ENCODE peak calls at places on chromosome 12, in six cellular contexts. One of them, this sample, is unnamed.

GRCh38 chr12:111173391-111174282 is 195.3 kb downstream of the PHETA1 start:
- DNase-seq in HFF-Myc: no peak
- DNase-seq in neural progenitor cell: no peak
- DNase-seq in progenitor cell of endocrine pancreas: no peak
- DNase-seq in fibroblast of mammary gland: no peak
- DNase-seq in A549: no peak
- DNase-seq in this sample: no peak

GRCh38 chr12:33676866-33677265 is 237.2 kb upstream of the SYT10 start:
- DNase-seq in HFF-Myc: no peak
- DNase-seq in fibroblast of mammary gland: no peak
- DNase-seq in neural progenitor cell: no peak
- DNase-seq in progenitor cell of endocrine pancreas: no peak
- DNase-seq in A549: no peak
- DNase-seq in this sample: no peak

GRCh38 chr12:83224012-83224411 is 537.3 kb downstream of the TMTC2 start:
- DNase-seq in progenitor cell of endocrine pancreas: no peak
- DNase-seq in A549: no peak
- DNase-seq in neural progenitor cell: no peak
- DNase-seq in fibroblast of mammary gland: no peak
- DNase-seq in HFF-Myc: no peak
- DNase-seq in this sample: no peak

GRCh38 chr12:23704992-23705943 is 244.2 kb downstream of the SOX5 start:
- DNase-seq in A549: no peak
- DNase-seq in HFF-Myc: no peak
- DNase-seq in fibroblast of mammary gland: no peak
- DNase-seq in progenitor cell of endocrine pancreas: no peak
- DNase-seq in neural progenitor cell: peak
- DNase-seq in this sample: no peak

GRCh38 chr12:67650127-67650495 is 1.6 kb downstream of the DYRK2 start:
- DNase-seq in neural progenitor cell: peak
- DNase-seq in HFF-Myc: no peak
- DNase-seq in fibroblast of mammary gland: peak
- DNase-seq in progenitor cell of endocrine pancreas: peak
- DNase-seq in A549: no peak
- DNase-seq in this sample: peak

GRCh38 chr12:106310687-106311086 is 8.2 kb downstream of the TCP11L2 start:
- DNase-seq in neural progenitor cell: no peak
- DNase-seq in fibroblast of mammary gland: no peak
- DNase-seq in A549: no peak
- DNase-seq in HFF-Myc: no peak
- DNase-seq in progenitor cell of endocrine pancreas: no peak
- DNase-seq in this sample: no peak

GRCh38 chr12:113065126-113066007 is 8.8 kb downstream of the DTX1 start:
- DNase-seq in progenitor cell of endocrine pancreas: peak
- DNase-seq in HFF-Myc: no peak
- DNase-seq in neural progenitor cell: peak
- DNase-seq in fibroblast of mammary gland: no peak
- DNase-seq in A549: no peak
- DNase-seq in this sample: peak

GRCh38 chr12:21599143-21599999 is 5.3 kb downstream of the GYS2 start:
- DNase-seq in A549: no peak
- DNase-seq in fibroblast of mammary gland: no peak
- DNase-seq in progenitor cell of endocrine pancreas: no peak
- DNase-seq in neural progenitor cell: no peak
- DNase-seq in HFF-Myc: no peak
- DNase-seq in this sample: no peak

GRCh38 chr12:112907415-112908157 is 824 bp downstream of the OAS1 start:
- DNase-seq in HFF-Myc: no peak
- DNase-seq in neural progenitor cell: no peak
- DNase-seq in fibroblast of mammary gland: no peak
- DNase-seq in A549: no peak
- DNase-seq in progenitor cell of endocrine pancreas: no peak
- DNase-seq in this sample: peak

GRCh38 chr12:121872546-121873223 is 14.0 kb upstream of the HPD start:
- DNase-seq in neural progenitor cell: no peak
- DNase-seq in HFF-Myc: peak
- DNase-seq in fibroblast of mammary gland: peak
- DNase-seq in progenitor cell of endocrine pancreas: no peak
- DNase-seq in A549: no peak
- DNase-seq in this sample: no peak

GRCh38 chr12:2358986-2359658 is 306.3 kb downstream of the CACNA1C start:
- DNase-seq in neural progenitor cell: no peak
- DNase-seq in progenitor cell of endocrine pancreas: no peak
- DNase-seq in HFF-Myc: no peak
- DNase-seq in fibroblast of mammary gland: peak
- DNase-seq in A549: no peak
- DNase-seq in this sample: no peak

GRCh38 chr12:27782481-27782880 is 2.4 kb upstream of the MANSC4 start:
- DNase-seq in A549: no peak
- DNase-seq in neural progenitor cell: peak
- DNase-seq in progenitor cell of endocrine pancreas: no peak
- DNase-seq in fibroblast of mammary gland: no peak
- DNase-seq in HFF-Myc: no peak
- DNase-seq in this sample: no peak

GRCh38 chr12:123388948-123389559 is 5.1 kb downstream of the KMT5A start:
- DNase-seq in A549: no peak
- DNase-seq in progenitor cell of endocrine pancreas: peak
- DNase-seq in fibroblast of mammary gland: no peak
- DNase-seq in neural progenitor cell: no peak
- DNase-seq in HFF-Myc: no peak
- DNase-seq in this sample: peak

GRCh38 chr12:91326043-91327027 is 143.7 kb upstream of the DCN start:
- DNase-seq in HFF-Myc: peak
- DNase-seq in A549: peak
- DNase-seq in fibroblast of mammary gland: peak
- DNase-seq in progenitor cell of endocrine pancreas: peak
- DNase-seq in neural progenitor cell: peak
- DNase-seq in this sample: peak

GRCh38 chr12:41635731-41636130 is 447.6 kb downstream of the PDZRN4 start:
- DNase-seq in HFF-Myc: no peak
- DNase-seq in progenitor cell of endocrine pancreas: no peak
- DNase-seq in A549: no peak
- DNase-seq in neural progenitor cell: no peak
- DNase-seq in fibroblast of mammary gland: no peak
- DNase-seq in this sample: no peak

GRCh38 chr12:8648598-8649205 is 13.9 kb downstream of the MFAP5 start:
- DNase-seq in HFF-Myc: no peak
- DNase-seq in neural progenitor cell: no peak
- DNase-seq in fibroblast of mammary gland: no peak
- DNase-seq in A549: no peak
- DNase-seq in progenitor cell of endocrine pancreas: no peak
- DNase-seq in this sample: peak

GRCh38 chr12:2338381-2338780 is 285.6 kb downstream of the CACNA1C start:
- DNase-seq in A549: no peak
- DNase-seq in progenitor cell of endocrine pancreas: no peak
- DNase-seq in neural progenitor cell: no peak
- DNase-seq in HFF-Myc: no peak
- DNase-seq in fibroblast of mammary gland: no peak
- DNase-seq in this sample: no peak

GRCh38 chr12:76545486-76545885 is 14.1 kb downstream of the OSBPL8 start:
- DNase-seq in progenitor cell of endocrine pancreas: no peak
- DNase-seq in A549: no peak
- DNase-seq in HFF-Myc: no peak
- DNase-seq in neural progenitor cell: no peak
- DNase-seq in fibroblast of mammary gland: no peak
- DNase-seq in this sample: no peak

GRCh38 chr12:112906712-112907414 is at the start of gene OAS1:
- DNase-seq in A549: peak
- DNase-seq in HFF-Myc: peak
- DNase-seq in neural progenitor cell: peak
- DNase-seq in progenitor cell of endocrine pancreas: no peak
- DNase-seq in fibroblast of mammary gland: peak
- DNase-seq in this sample: peak

GRCh38 chr12:33277386-33277785 is 162.2 kb downstream of the SYT10 start:
- DNase-seq in progenitor cell of endocrine pancreas: no peak
- DNase-seq in neural progenitor cell: no peak
- DNase-seq in fibroblast of mammary gland: no peak
- DNase-seq in HFF-Myc: no peak
- DNase-seq in A549: no peak
- DNase-seq in this sample: no peak

GRCh38 chr12:58668831-58669230 is 251.5 kb downstream of the LRIG3 start:
- DNase-seq in neural progenitor cell: no peak
- DNase-seq in A549: no peak
- DNase-seq in fibroblast of mammary gland: no peak
- DNase-seq in HFF-Myc: no peak
- DNase-seq in progenitor cell of endocrine pancreas: no peak
- DNase-seq in this sample: no peak

GRCh38 chr12:65779091-65779642 is 45.1 kb upstream of the HMGA2 start:
- DNase-seq in fibroblast of mammary gland: peak
- DNase-seq in HFF-Myc: peak
- DNase-seq in A549: peak
- DNase-seq in progenitor cell of endocrine pancreas: no peak
- DNase-seq in neural progenitor cell: peak
- DNase-seq in this sample: no peak

GRCh38 chr12:57216014-57216891 is at the start of gene NXPH4:
- DNase-seq in fibroblast of mammary gland: no peak
- DNase-seq in HFF-Myc: no peak
- DNase-seq in A549: no peak
- DNase-seq in neural progenitor cell: peak
- DNase-seq in progenitor cell of endocrine pancreas: no peak
- DNase-seq in this sample: peak

GRCh38 chr12:57836442-57837375 is 9.8 kb downstream of the CTDSP2 start:
- DNase-seq in neural progenitor cell: peak
- DNase-seq in HFF-Myc: peak
- DNase-seq in A549: no peak
- DNase-seq in fibroblast of mammary gland: peak
- DNase-seq in progenitor cell of endocrine pancreas: no peak
- DNase-seq in this sample: peak

GRCh38 chr12:89708793-89709156 is at the start of gene ATP2B1:
- DNase-seq in HFF-Myc: no peak
- DNase-seq in progenitor cell of endocrine pancreas: peak
- DNase-seq in neural progenitor cell: peak
- DNase-seq in A549: peak
- DNase-seq in fibroblast of mammary gland: peak
- DNase-seq in this sample: peak
- TF ChIP-seq CTCF in HFF-Myc: no peak
- TF ChIP-seq CTCF in progenitor cell of endocrine pancreas: no peak
- TF ChIP-seq CTCF in neural progenitor cell: no peak
- TF ChIP-seq CTCF in A549: no peak
- TF ChIP-seq CTCF in fibroblast of mammary gland: no peak
- TF ChIP-seq CTCF in this sample: no peak

GRCh38 chr12:127355061-127355820 is 911.7 kb upstream of the TMEM132C start:
- DNase-seq in neural progenitor cell: peak
- DNase-seq in HFF-Myc: no peak
- DNase-seq in progenitor cell of endocrine pancreas: no peak
- DNase-seq in A549: peak
- DNase-seq in fibroblast of mammary gland: peak
- DNase-seq in this sample: no peak
- TF ChIP-seq CTCF in neural progenitor cell: peak
- TF ChIP-seq CTCF in HFF-Myc: peak
- TF ChIP-seq CTCF in progenitor cell of endocrine pancreas: peak
- TF ChIP-seq CTCF in A549: peak
- TF ChIP-seq CTCF in fibroblast of mammary gland: peak
- TF ChIP-seq CTCF in this sample: no peak

GRCh38 chr12:49019435-49020317 is 1.1 kb upstream of the PRKAG1 start:
- DNase-seq in fibroblast of mammary gland: peak
- DNase-seq in HFF-Myc: no peak
- DNase-seq in neural progenitor cell: peak
- DNase-seq in A549: peak
- DNase-seq in progenitor cell of endocrine pancreas: no peak
- DNase-seq in this sample: peak
- TF ChIP-seq CTCF in fibroblast of mammary gland: peak
- TF ChIP-seq CTCF in HFF-Myc: peak
- TF ChIP-seq CTCF in neural progenitor cell: peak
- TF ChIP-seq CTCF in A549: peak
- TF ChIP-seq CTCF in progenitor cell of endocrine pancreas: peak
- TF ChIP-seq CTCF in this sample: peak

DNA sequence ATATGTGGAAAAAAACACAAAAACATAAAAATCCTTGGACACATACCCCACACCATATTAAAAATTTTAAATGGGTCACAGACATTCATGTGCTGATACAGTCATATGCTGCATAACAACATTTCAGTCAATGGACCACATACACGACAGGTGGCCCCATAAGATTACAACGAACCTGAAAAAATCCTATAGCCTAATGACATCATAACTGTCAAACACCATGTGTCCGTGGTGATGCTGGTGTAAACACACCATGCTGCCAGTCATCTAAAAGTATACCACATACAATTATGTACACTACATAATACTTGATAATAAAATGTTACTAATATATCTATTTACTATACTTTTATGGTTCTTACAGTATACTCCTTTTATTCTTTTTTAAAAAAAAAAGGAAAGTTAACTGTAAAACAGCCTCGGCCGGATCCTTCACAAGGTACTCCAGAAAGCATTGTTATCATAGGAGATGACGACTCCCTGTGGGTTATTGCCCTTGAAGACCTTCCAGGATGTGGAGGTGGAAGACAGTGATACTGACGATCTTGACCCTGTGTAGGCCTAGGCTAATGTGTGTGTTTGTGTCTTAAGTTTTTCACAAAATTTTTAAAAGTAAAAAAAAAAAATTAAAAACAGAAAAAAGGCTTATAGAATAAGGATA is 5.0 kb upstream of the TDG start:
- DNase-seq in A549: no peak
- DNase-seq in neural progenitor cell: no peak
- DNase-seq in progenitor cell of endocrine pancreas: no peak
- DNase-seq in fibroblast of mammary gland: no peak
- DNase-seq in HFF-Myc: no peak
- DNase-seq in this sample: no peak
- TF ChIP-seq CTCF in A549: no peak
- TF ChIP-seq CTCF in neural progenitor cell: no peak
- TF ChIP-seq CTCF in progenitor cell of endocrine pancreas: no peak
- TF ChIP-seq CTCF in fibroblast of mammary gland: no peak
- TF ChIP-seq CTCF in HFF-Myc: no peak
- TF ChIP-seq CTCF in this sample: no peak

GRCh38 chr12:132194056-132194455 is 49.8 kb downstream of the NOC4L start:
- DNase-seq in HFF-Myc: no peak
- DNase-seq in A549: peak
- DNase-seq in fibroblast of mammary gland: peak
- DNase-seq in progenitor cell of endocrine pancreas: no peak
- DNase-seq in neural progenitor cell: peak
- DNase-seq in this sample: no peak
- TF ChIP-seq CTCF in HFF-Myc: peak
- TF ChIP-seq CTCF in A549: peak
- TF ChIP-seq CTCF in fibroblast of mammary gland: peak
- TF ChIP-seq CTCF in progenitor cell of endocrine pancreas: peak
- TF ChIP-seq CTCF in neural progenitor cell: peak
- TF ChIP-seq CTCF in this sample: no peak

This sample was measured in GM13976.